ENCODE peak calls at places on chromosome 10, in eight cellular contexts. K, G, O, Q, I, Z, C and S are unnamed samples.
A peak's percentile ranks its signal among the peaks of the same experiment; 100 is the strongest.

GRCh38 chr10:88541116-88541626 is 41.9 kb downstream of the RNLS start:
- DNase-seq in I (no peak), C (no peak), Q (peak; percentile 44), O (peak; percentile 25), K (no peak), G (no peak), Z (no peak), S (no peak)

GRCh38 chr10:117168135-117168674 is 29.1 kb upstream of the KCNK18 start:
- DNase-seq in G (peak; percentile 96), C (peak; percentile 88), Q (peak; percentile 33), K (peak; percentile 84), Z (peak; percentile 47), I (no peak), O (peak; percentile 16), S (peak; percentile 84)

GRCh38 chr10:84214612-84215235 is 10.6 kb downstream of the LRIT2 start:
- DNase-seq in Z (no peak), O (no peak), G (no peak), Q (no peak), I (peak; percentile 28), C (peak; percentile 60), K (peak; percentile 84), S (peak; percentile 17)

GRCh38 chr10:132766291-132766690 is 19.7 kb downstream of the NKX6-2 start:
- DNase-seq in C (no peak), O (no peak), Q (no peak), I (no peak), G (no peak), K (no peak), Z (no peak), S (no peak)

GRCh38 chr10:11746883-11747539 is 4.8 kb downstream of the ECHDC3 start:
- DNase-seq in G (no peak), I (no peak), O (peak; percentile 46), K (no peak), Q (no peak), Z (no peak), C (no peak), S (no peak)

GRCh38 chr10:126397640-126398382 is 9.5 kb upstream of the ADAM12 start:
- DNase-seq in I (no peak), G (no peak), K (peak; percentile 25), O (no peak), Z (no peak), C (peak; percentile 68), Q (peak; percentile 100), S (no peak)

GRCh38 chr10:8873310-8873709 is 818.8 kb downstream of the GATA3 start:
- DNase-seq in I (no peak), Z (no peak), Q (peak; percentile 11), G (no peak), C (no peak), K (peak; percentile 6), O (no peak), S (peak; percentile 11)

GRCh38 chr10:87578799-87579401 is 74.2 kb downstream of the MINPP1 start:
- DNase-seq in Q (peak; percentile 13), K (no peak), I (no peak), Z (no peak), O (no peak), G (no peak), C (peak; percentile 7), S (no peak)

DNA sequence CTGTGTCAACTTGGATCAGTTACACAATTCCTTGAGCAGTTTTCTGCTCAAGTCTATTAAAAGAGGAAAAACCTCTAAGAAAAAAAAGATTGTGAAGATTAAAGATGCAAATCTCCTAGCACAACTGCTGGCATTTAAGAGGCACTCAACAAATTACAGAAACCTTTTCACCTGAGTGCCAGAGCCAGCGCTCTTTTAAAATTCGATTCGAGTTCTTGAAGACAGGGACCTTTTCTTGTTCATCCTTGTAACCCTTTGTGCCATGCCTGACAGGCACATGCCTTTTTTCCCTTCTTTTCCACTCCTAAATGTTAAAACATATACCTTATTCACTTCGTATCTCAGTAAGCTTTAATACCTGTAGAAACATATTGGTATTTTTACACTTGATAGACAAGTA is 769 bp downstream of the NSUN6 start:
- DNase-seq in Z (no peak), O (no peak), C (no peak), I (no peak), K (no peak), G (no peak), Q (no peak), S (no peak)
- H3K4me3 ChIP-seq in Z (peak overlapping the region; percentile 78), O (peak overlapping the region; percentile 61), C (peak overlapping the region; percentile 86), I (peak overlapping the region; percentile 73), K (peak overlapping the region; percentile 91), G (peak overlapping the region; percentile 37), Q (peak overlapping the region; percentile 65), S (peak overlapping the region; percentile 72)

DNA sequence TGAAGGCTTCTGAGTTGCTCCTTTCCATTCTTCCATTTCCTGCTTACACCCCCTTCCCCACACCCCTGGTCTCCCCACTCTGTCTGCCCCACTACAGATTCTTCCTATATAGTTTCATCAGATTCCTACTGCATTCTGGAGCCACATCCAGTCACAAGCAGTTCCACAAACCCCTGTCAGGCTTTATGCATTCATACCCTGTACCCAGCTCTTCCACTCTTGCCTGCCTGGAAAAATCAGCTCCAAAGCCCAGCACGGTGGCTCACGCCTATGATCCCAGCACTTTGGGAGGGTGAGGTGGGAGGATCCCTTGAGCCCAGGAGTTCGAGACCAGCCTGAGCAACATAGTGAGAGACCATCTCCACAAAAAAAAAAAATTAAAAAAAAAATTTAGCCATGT is 60.4 kb downstream of the C10orf67 start:
- DNase-seq in I (no peak), O (no peak), G (no peak), Z (no peak), C (no peak), K (no peak), Q (no peak), S (no peak)
- H3K27ac ChIP-seq in I (no peak overlapping the region), O (no peak overlapping the region), G (no peak overlapping the region), Z (no peak overlapping the region), C (no peak overlapping the region), K (no peak overlapping the region), Q (no peak overlapping the region), S (no peak overlapping the region)

DNA sequence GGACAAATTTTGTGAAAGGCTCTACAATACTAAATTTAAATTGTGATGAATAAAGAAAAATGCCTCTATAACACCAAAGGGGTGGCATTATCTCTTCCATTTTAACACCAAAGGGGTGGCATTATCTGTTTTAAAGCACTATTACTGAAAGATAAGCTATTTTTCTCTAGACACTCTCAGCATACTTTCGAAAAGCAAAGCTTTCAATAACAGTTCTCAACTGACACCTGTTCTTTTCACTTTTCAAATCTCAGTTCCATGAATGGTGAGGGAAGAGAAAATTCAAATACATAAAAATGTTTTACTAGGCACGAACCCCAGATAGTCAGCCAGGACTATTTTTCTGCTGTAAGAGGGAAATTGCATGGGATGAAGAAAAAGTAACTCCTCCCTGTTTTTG is 103.8 kb downstream of the CPEB3 start:
- DNase-seq in O (no peak), I (no peak), Z (no peak), Q (no peak), C (no peak), G (no peak), K (no peak), S (no peak)
- H3K4me3 ChIP-seq in O (no peak overlapping the region), I (no peak overlapping the region), Z (no peak overlapping the region), Q (no peak overlapping the region), C (no peak overlapping the region), G (no peak overlapping the region), K (no peak overlapping the region), S (no peak overlapping the region)

GRCh38 chr10:71526662-71527061 is 129.9 kb downstream of the CDH23 start:
- DNase-seq in Z (no peak), K (no peak), Q (no peak), O (no peak), G (no peak), I (no peak), C (no peak), S (no peak)
- H3K27ac ChIP-seq in Z (no peak overlapping the region), K (no peak overlapping the region), Q (no peak overlapping the region), O (no peak overlapping the region), G (no peak overlapping the region), I (no peak overlapping the region), C (no peak overlapping the region), S (no peak overlapping the region)

GRCh38 chr10:110413049-110413783 is 84.5 kb upstream of the DUSP5 start:
- DNase-seq in O (no peak), K (no peak), G (no peak), I (no peak), Q (peak; percentile 44), Z (no peak), C (no peak), S (no peak)

GRCh38 chr10:110413903-110414562 is 83.7 kb upstream of the DUSP5 start:
- DNase-seq in G (no peak), K (no peak), Q (peak; percentile 47), O (no peak), I (no peak), Z (no peak), C (no peak), S (no peak)

GRCh38 chr10:110416776-110417732 is 80.7 kb upstream of the DUSP5 start:
- DNase-seq in G (peak; percentile 68), Z (no peak), C (no peak), K (no peak), O (no peak), I (no peak), Q (no peak), S (no peak)

GRCh38 chr10:110415809-110416208 is 81.9 kb upstream of the DUSP5 start:
- DNase-seq in G (no peak), Q (no peak), O (no peak), Z (no peak), K (no peak), C (no peak), I (no peak), S (no peak)

DNA sequence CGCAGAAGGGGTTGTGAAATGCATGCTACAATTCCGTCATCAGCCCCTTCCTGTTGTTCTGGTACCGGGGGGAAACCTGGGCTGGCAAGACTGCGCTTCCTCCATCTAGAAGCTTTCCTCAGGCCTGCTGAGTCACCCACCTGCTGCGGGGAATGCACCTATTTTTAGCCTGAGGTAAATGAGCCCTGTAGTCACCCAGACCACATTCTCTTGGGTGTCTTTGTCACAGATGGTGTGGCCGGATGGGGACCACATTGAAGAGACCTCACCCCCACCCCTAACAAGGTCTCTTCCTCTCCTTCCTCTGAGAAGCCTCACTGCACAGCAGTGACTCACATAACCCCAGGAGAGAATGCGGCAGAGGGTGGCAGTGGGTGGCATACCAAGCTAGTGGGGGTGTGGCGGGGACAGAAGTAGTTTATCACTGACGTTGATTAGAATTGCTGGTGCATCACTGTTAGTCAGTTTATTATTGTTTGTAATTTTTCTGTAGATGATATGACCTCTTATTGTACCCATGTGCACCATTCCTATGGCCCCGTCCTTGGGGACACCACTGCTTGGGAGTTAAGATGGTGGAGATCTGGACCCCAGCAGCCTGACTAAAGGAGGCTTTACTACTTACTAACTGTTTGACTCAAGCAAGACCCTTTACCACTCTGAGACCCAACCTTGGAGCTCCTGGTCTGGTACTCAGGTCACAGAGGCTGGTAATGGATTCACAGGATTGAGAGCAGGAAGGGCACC is 83.0 kb upstream of the DUSP5 start:
- DNase-seq in K (no peak), C (no peak), I (peak; percentile 75), O (no peak), Z (no peak), Q (peak; percentile 62), G (no peak), S (no peak)
- H3K4me3 ChIP-seq in K (no peak overlapping the region), C (no peak overlapping the region), I (no peak overlapping the region), O (no peak overlapping the region), Z (no peak overlapping the region), Q (no peak overlapping the region), G (no peak overlapping the region), S (no peak overlapping the region)

GRCh38 chr10:79237801-79238520 is 109.3 kb upstream of the PPIF start:
- DNase-seq in I (no peak), Z (no peak), C (no peak), K (no peak), O (no peak), G (peak; percentile 73), Q (no peak), S (no peak)
- H3K27ac ChIP-seq in I (peak overlapping the region; percentile 27), Z (peak overlapping the region; percentile 97), C (no peak overlapping the region), K (no peak overlapping the region), O (peak overlapping the region; percentile 68), G (peak overlapping the region; percentile 61), Q (no peak overlapping the region), S (no peak overlapping the region)